ENCODE peak calls at places on chromosomes 4 and X, in six cellular contexts. Y is SK-N-SH, W is K562, H is HepG2, R is GM12878, L is H1. K is an unnamed sample. For H3K4me1, the result is how much of the 10 kb centered on the place peaks cover.

GRCh38 chr4:1277667-1278335 is 11.9 kb upstream of the MAEA start:
- DNase-seq in Y (no peak), W (no peak), H (no peak), R (no peak), L (no peak), K (no peak)

GRCh38 chr4:77466430-77466829 is 139.2 kb upstream of the CXCL13 start:
- DNase-seq in Y (no peak), W (no peak), H (no peak), R (no peak), L (no peak), K (no peak)

GRCh38 chrX:1248381-1249061 is 20.1 kb upstream of the CSF2RA start:
- DNase-seq in Y (no peak), W (no peak), H (peak), R (no peak), L (no peak), K (no peak)

GRCh38 chrX:66012094-66012534 is 27.8 kb downstream of the VSIG4 start:
- DNase-seq in Y (no peak), W (peak), H (no peak), R (peak), L (no peak), K (no peak)

GRCh38 chr4:8374851-8375649 is 65.5 kb downstream of the ACOX3 start:
- DNase-seq in Y (no peak), W (no peak), H (no peak), R (no peak), L (no peak), K (no peak)

GRCh38 chrX:10101269-10101668 is 55.5 kb upstream of the CLCN4 start:
- DNase-seq in Y (no peak), W (no peak), H (peak), R (no peak), L (no peak), K (no peak)

GRCh38 chr4:73872331-73873108 is 3.3 kb downstream of the CXCL1 start:
- DNase-seq in Y (no peak), W (no peak), H (no peak), R (no peak), L (no peak), K (no peak)

GRCh38 chr4:18366762-18367358 is 345.3 kb upstream of the LCORL start:
- DNase-seq in Y (peak), W (peak), H (peak), R (peak), L (no peak), K (no peak)

GRCh38 chrX:18354369-18355329 is at the start of gene SCML2:
- DNase-seq in Y (peak), W (peak), H (peak), R (no peak), L (no peak), K (no peak)

GRCh38 chrX:74579597-74580209 is 34.7 kb downstream of the RLIM start:
- DNase-seq in Y (no peak), W (no peak), H (no peak), R (no peak), L (no peak), K (no peak)

GRCh38 chrX:14899607-14900006 is 26.4 kb downstream of the MOSPD2 start:
- DNase-seq in Y (no peak), W (peak), H (no peak), R (no peak), L (no peak), K (peak)

GRCh38 chr4:1183985-1184773 is 11.8 kb upstream of the SPON2 start:
- DNase-seq in Y (no peak), W (no peak), H (no peak), R (peak), L (no peak), K (no peak)

GRCh38 chr4:100986360-100986868 is 360.9 kb downstream of the PPP3CA start:
- DNase-seq in Y (no peak), W (no peak), H (peak), R (no peak), L (peak), K (no peak)

GRCh38 chr4:120466429-120466828 is 399.8 kb upstream of the MAD2L1 start:
- DNase-seq in Y (no peak), W (no peak), H (no peak), R (no peak), L (peak), K (no peak)

GRCh38 chr4:5460106-5460801 is 248.1 kb downstream of the EVC2 start:
- DNase-seq in Y (peak), W (peak), H (peak), R (no peak), L (peak), K (peak)

GRCh38 chr4:143286733-143287570 is 49.7 kb upstream of the GAB1 start:
- DNase-seq in Y (no peak), W (peak), H (no peak), R (no peak), L (no peak), K (no peak)

GRCh38 chr4:157706134-157706533 is 466.7 kb downstream of the GASK1B start:
- DNase-seq in Y (no peak), W (no peak), H (no peak), R (no peak), L (no peak), K (no peak)

GRCh38 chr4:105288121-105288520 is 141.4 kb downstream of the TET2 start:
- DNase-seq in Y (no peak), W (no peak), H (no peak), R (no peak), L (no peak), K (no peak)

GRCh38 chr4:73172166-73172565 is 86.4 kb downstream of the ANKRD17 start:
- DNase-seq in Y (no peak), W (no peak), H (no peak), R (no peak), L (no peak), K (no peak)

GRCh38 chr4:76748649-76749048 is 149.3 kb downstream of the SOWAHB start:
- DNase-seq in Y (peak), W (peak), H (peak), R (no peak), L (no peak), K (no peak)

GRCh38 chrX:65601530-65602281 is 65.7 kb upstream of the MSN start:
- DNase-seq in Y (no peak), W (no peak), H (peak), R (no peak), L (no peak), K (no peak)

GRCh38 chr4:16199132-16199531 is 27.1 kb downstream of the TAPT1 start:
- DNase-seq in Y (peak), W (no peak), H (peak), R (no peak), L (no peak), K (no peak)

DNA sequence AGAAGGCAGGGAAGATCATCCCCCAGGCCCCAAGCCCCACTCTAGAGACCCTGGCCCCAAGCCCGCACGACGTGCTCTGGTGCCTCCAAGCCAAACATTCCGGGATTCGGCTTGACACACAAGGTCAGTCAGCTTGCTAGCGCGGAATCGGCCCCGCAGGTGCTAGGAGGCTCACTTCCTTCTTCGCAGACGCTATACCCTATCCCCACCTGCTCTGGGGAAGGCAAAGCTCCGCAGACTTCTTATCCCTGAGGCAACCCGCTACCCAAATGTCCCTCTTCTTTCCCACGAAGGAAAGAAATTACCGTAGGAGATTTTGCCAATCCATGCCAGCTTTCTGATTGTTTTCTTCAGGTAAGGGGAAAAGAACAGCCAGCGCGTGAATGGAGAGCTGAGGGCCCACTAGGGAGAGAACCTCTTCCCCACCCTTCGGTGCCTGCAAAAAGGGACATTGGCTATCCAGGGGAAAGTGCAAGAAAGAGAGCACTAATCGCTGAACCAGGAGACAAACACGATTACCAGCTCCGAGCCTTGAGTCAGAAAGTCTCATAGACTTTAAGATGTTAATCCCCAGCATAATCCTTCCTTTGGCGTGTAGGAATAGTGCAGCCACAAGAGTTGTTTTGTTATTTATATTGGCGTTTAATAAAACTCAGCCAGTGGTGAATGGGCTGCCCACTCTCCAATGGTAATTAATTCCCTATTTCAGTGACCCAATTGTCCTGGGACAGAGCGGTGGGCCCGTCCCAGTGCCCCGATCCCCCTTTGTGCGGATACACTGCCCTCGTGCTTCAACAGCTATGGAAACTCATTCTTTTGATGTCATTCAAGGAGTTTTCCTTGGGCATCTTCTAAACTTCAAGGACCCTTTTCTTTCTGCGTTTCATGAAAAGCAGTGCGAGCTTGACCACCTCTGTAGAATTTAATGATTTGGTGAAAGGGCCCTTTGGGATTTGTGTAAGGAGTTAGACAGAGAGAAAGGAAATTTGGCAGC is 5.4 kb upstream of the NEUROG2 start:
- DNase-seq in Y (no peak), W (no peak), H (no peak), R (no peak), L (no peak), K (no peak)
- H3K4me1 ChIP-seq in Y (under half), W (under half), H (under half), R (under half), L (under half), K (under half)

GRCh38 chr4:41471126-41471665 is 66.8 kb upstream of the LIMCH1 start:
- DNase-seq in Y (no peak), W (no peak), H (no peak), R (no peak), L (no peak), K (no peak)

GRCh38 chr4:41466249-41466648 is 71.7 kb upstream of the LIMCH1 start:
- DNase-seq in Y (peak), W (no peak), H (no peak), R (no peak), L (no peak), K (no peak)

GRCh38 chr4:41468122-41468521 is 69.8 kb upstream of the LIMCH1 start:
- DNase-seq in Y (no peak), W (no peak), H (no peak), R (no peak), L (no peak), K (no peak)

GRCh38 chr4:41460641-41461040 is 77.3 kb upstream of the LIMCH1 start:
- DNase-seq in Y (no peak), W (no peak), H (no peak), R (no peak), L (no peak), K (no peak)

GRCh38 chr4:41465135-41465761 is 72.7 kb upstream of the LIMCH1 start:
- DNase-seq in Y (no peak), W (no peak), H (no peak), R (no peak), L (no peak), K (no peak)
- TF ChIP-seq YY1 in Y (no peak), W (no peak), H (no peak), R (no peak), L (no peak), K (no peak)

GRCh38 chr4:146469053-146469452 is 52.7 kb downstream of the SLC10A7 start:
- DNase-seq in Y (no peak), W (no peak), H (no peak), R (no peak), L (no peak), K (no peak)

DNA sequence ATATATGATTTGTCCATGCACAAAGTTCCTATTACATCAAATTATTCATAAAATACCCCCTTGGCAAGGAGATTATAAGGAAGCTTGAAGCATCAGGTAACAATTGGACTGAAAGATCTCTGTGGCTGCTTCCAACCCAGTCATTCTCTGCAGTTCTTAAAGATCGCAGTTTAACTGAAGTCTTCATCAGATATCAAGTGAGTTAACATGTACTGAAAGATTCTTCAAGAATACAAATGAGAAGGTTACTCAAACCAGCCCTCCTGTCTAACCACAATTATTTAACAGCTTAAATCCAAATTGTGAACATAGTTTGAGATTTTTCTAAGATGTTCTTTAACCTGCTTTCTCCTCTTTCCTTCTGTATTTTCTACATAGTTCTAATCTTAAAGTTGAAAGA is 56.1 kb downstream of the SLC10A7 start:
- DNase-seq in Y (no peak), W (no peak), H (no peak), R (no peak), L (no peak), K (no peak)
- TF ChIP-seq JUND in Y (no peak), W (no peak), H (no peak), R (no peak), L (no peak), K (no peak)

GRCh38 chr4:102824398-102824797 is 3.0 kb downstream of the UBE2D3 start:
- DNase-seq in Y (no peak), W (no peak), H (no peak), R (no peak), L (no peak), K (no peak)

GRCh38 chr4:102823897-102824296 is 3.5 kb downstream of the UBE2D3 start:
- DNase-seq in Y (no peak), W (no peak), H (no peak), R (no peak), L (no peak), K (no peak)

GRCh38 chr4:102826890-102827673 is at the start of gene UBE2D3:
- DNase-seq in Y (peak), W (peak), H (peak), R (peak), L (peak), K (peak)

GRCh38 chr4:102826105-102826889 is 1.1 kb downstream of the UBE2D3 start:
- DNase-seq in Y (no peak), W (no peak), H (no peak), R (no peak), L (no peak), K (no peak)

GRCh38 chr4:102825261-102826071 is 1.9 kb downstream of the UBE2D3 start:
- DNase-seq in Y (peak), W (peak), H (peak), R (no peak), L (no peak), K (peak)
- H3K4me1 ChIP-seq in Y (under half), W (under half), H (half or more), R (under half), L (under half), K (under half)

GRCh38 chr4:109939153-109939552 is 26.5 kb downstream of the EGF start:
- DNase-seq in Y (no peak), W (no peak), H (no peak), R (no peak), L (no peak), K (no peak)
- TF ChIP-seq YY1 in Y (no peak), W (no peak), H (no peak), R (no peak), L (no peak), K (no peak)

GRCh38 chrX:85375333-85375738 is 4.1 kb downstream of the POF1B start:
- DNase-seq in Y (peak), W (no peak), H (no peak), R (no peak), L (no peak), K (no peak)
- TF ChIP-seq JUND in Y (no peak), W (no peak), H (no peak), R (no peak), L (no peak), K (no peak)

DNA sequence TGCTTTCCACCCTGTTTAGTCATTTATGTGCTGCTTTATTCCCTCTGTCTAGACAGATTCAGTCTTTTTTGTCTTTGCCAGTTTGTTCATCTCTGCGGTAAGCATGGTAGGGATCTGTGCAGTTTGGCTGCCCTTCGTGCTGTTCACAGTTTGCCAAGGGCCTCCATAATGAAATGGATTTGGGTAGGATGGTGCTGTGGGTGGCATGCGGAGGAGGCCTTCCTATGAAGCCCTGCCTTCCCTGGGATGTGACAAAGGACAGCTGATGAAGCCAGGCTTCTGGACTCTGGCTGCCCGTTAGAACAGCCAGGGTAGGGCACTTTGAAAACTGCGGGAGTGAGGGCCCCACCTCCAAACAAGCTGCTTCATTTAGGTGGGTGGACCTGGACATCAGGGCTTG is 47.4 kb downstream of the PTTG2 start:
- DNase-seq in Y (no peak), W (no peak), H (no peak), R (no peak), L (no peak), K (no peak)
- H3K4me1 ChIP-seq in Y (under half), W (under half), H (under half), R (under half), L (under half), K (under half)

GRCh38 chrX:55389376-55389775 is 62.6 kb upstream of the MAGEH1 start:
- DNase-seq in Y (no peak), W (no peak), H (no peak), R (no peak), L (no peak), K (no peak)
- TF ChIP-seq YY1 in Y (no peak), W (no peak), H (no peak), R (no peak), L (no peak), K (no peak)

GRCh38 chr4:99351487-99351886 is 1.1 kb downstream of the ADH1C start:
- DNase-seq in Y (no peak), W (no peak), H (no peak), R (no peak), L (no peak), K (no peak)
- TF ChIP-seq JUND in Y (no peak), W (no peak), H (no peak), R (no peak), L (no peak), K (no peak)

K was measured in HCT116.